ENCODE peak calls at places on chromosome 7, in five cellular contexts. S is IMR-90, F is SK-N-SH, D is GM12878, I is K562. Y is an unnamed sample.

GRCh38 chr7:147711429-147711828 is 879.1 kb upstream of the C7orf33 start:
- DNase-seq in S (no peak), F (no peak), D (no peak), I (no peak), Y (no peak)

GRCh38 chr7:144787127-144787526 is 48.7 kb downstream of the TPK1 start:
- DNase-seq in S (no peak), F (no peak), D (no peak), I (no peak), Y (no peak)

GRCh38 chr7:97064972-97065587 is 40.4 kb upstream of the DLX5 start:
- DNase-seq in S (peak), F (peak), D (no peak), I (peak), Y (peak)

GRCh38 chr7:3259711-3260424 is 41.2 kb upstream of the SDK1 start:
- DNase-seq in S (peak), F (no peak), D (no peak), I (no peak), Y (no peak)

GRCh38 chr7:149210551-149210950 is 15.2 kb downstream of the ZNF282 start:
- DNase-seq in S (no peak), F (no peak), D (no peak), I (no peak), Y (no peak)

GRCh38 chr7:137006293-137006692 is 137.8 kb downstream of the CHRM2 start:
- DNase-seq in S (peak), F (no peak), D (no peak), I (no peak), Y (no peak)

GRCh38 chr7:95095259-95096122 is 188.1 kb downstream of the PPP1R9A start:
- DNase-seq in S (no peak), F (no peak), D (no peak), I (no peak), Y (no peak)

GRCh38 chr7:120021085-120021484 is 251.9 kb upstream of the KCND2 start:
- DNase-seq in S (peak), F (no peak), D (no peak), I (no peak), Y (no peak)

GRCh38 chr7:32093415-32094408 is 23.5 kb upstream of the PDE1C start:
- DNase-seq in S (peak), F (no peak), D (no peak), I (no peak), Y (no peak)

GRCh38 chr7:128204455-128204854 is 36.6 kb upstream of the LEP start:
- DNase-seq in S (no peak), F (no peak), D (no peak), I (peak), Y (no peak)

GRCh38 chr7:37947840-37948198 is 27.4 kb downstream of the EPDR1 start:
- DNase-seq in S (no peak), F (no peak), D (no peak), I (no peak), Y (no peak)

GRCh38 chr7:107506683-107507339 is 37.0 kb downstream of the GPR22 start:
- DNase-seq in S (peak), F (no peak), D (no peak), I (peak), Y (no peak)

GRCh38 chr7:16644987-16645592 is 464 bp downstream of the ANKMY2 start:
- DNase-seq in S (no peak), F (peak), D (no peak), I (no peak), Y (no peak)

GRCh38 chr7:113698556-113699220 is 220.1 kb downstream of the PPP1R3A start:
- DNase-seq in S (peak), F (peak), D (no peak), I (peak), Y (no peak)

GRCh38 chr7:67937717-67938191 is 941.1 kb downstream of the TYW1 start:
- DNase-seq in S (peak), F (no peak), D (no peak), I (no peak), Y (peak)

GRCh38 chr7:154967581-154967980 is 35.3 kb downstream of the PAXIP1 start:
- DNase-seq in S (no peak), F (no peak), D (no peak), I (no peak), Y (no peak)

GRCh38 chr7:117401293-117402002 is 25.8 kb downstream of the ASZ1 start:
- DNase-seq in S (peak), F (no peak), D (no peak), I (peak), Y (peak)

GRCh38 chr7:132446265-132446664 is 130.0 kb downstream of the PLXNA4 start:
- DNase-seq in S (no peak), F (no peak), D (no peak), I (no peak), Y (no peak)

GRCh38 chr7:71735961-71736556 is 604.1 kb downstream of the GALNT17 start:
- DNase-seq in S (peak), F (peak), D (no peak), I (peak), Y (peak)

GRCh38 chr7:42774436-42774835 is 137.4 kb downstream of the C7orf25 start:
- DNase-seq in S (no peak), F (no peak), D (no peak), I (no peak), Y (no peak)

GRCh38 chr7:2172311-2173183 is 60.2 kb downstream of the MAD1L1 start:
- DNase-seq in S (peak), F (peak), D (no peak), I (no peak), Y (peak)

GRCh38 chr7:92823042-92823441 is 13.3 kb downstream of the CDK6 start:
- DNase-seq in S (no peak), F (no peak), D (no peak), I (no peak), Y (no peak)

GRCh38 chr7:15556706-15557105 is 5.1 kb downstream of the AGMO start:
- DNase-seq in S (no peak), F (no peak), D (no peak), I (no peak), Y (no peak)
- TF ChIP-seq RCOR1 in S (no peak), F (no peak), D (no peak), I (no peak), Y (no peak)

GRCh38 chr7:124553485-124553884 is 212.1 kb downstream of the GPR37 start:
- DNase-seq in S (no peak), F (no peak), D (no peak), I (no peak), Y (no peak)

GRCh38 chr7:124552217-124552616 is 213.4 kb downstream of the GPR37 start:
- DNase-seq in S (peak), F (no peak), D (no peak), I (no peak), Y (no peak)

GRCh38 chr7:124550036-124550435 is 215.6 kb downstream of the GPR37 start:
- DNase-seq in S (peak), F (no peak), D (no peak), I (no peak), Y (no peak)
- H3K4me3 ChIP-seq in S (no peak), F (no peak), D (no peak), I (no peak), Y (no peak)

DNA sequence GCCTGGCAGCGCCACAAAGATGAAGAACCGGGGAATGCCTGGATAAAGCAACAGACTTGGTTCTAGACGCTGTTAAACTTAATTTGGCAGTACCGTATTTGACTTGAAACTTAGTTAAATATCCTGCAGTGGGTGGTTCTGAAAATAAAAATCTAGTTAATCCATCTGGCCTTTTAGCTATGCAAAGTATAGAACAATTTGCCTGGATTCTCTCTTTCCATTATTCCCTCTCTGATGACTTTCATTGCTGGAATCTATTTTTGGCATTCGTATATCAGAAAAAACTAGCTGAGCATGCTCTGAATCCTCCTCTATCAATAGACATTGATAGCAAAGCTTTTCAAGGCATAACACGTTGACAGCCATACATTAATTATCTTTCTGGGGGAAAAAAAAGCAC is 203.6 kb downstream of the MACC1 start:
- DNase-seq in S (no peak), F (no peak), D (no peak), I (no peak), Y (no peak)
- TF ChIP-seq RCOR1 in S (no peak), F (no peak), D (no peak), I (no peak), Y (no peak)

GRCh38 chr7:143410523-143411004 is 1.9 kb upstream of the EPHA1 start:
- DNase-seq in S (peak), F (no peak), D (no peak), I (no peak), Y (no peak)

GRCh38 chr7:143405671-143406352 is 2.8 kb downstream of the EPHA1 start:
- DNase-seq in S (no peak), F (no peak), D (no peak), I (no peak), Y (no peak)

GRCh38 chr7:143408247-143408685 is 390 bp downstream of the EPHA1 start:
- DNase-seq in S (no peak), F (no peak), D (no peak), I (no peak), Y (no peak)

GRCh38 chr7:143407296-143408246 is 1.1 kb downstream of the EPHA1 start:
- DNase-seq in S (no peak), F (no peak), D (no peak), I (no peak), Y (no peak)

GRCh38 chr7:143408686-143409551 is at the start of gene EPHA1:
- DNase-seq in S (no peak), F (no peak), D (no peak), I (peak), Y (no peak)
- H3K4me3 ChIP-seq in S (no peak), F (no peak), D (no peak), I (no peak), Y (peak)

GRCh38 chr7:66758964-66759628 is 18.6 kb downstream of the RABGEF1 start:
- DNase-seq in S (no peak), F (no peak), D (no peak), I (no peak), Y (no peak)
- TF ChIP-seq RCOR1 in S (no peak), F (no peak), D (no peak), I (no peak), Y (no peak)

DNA sequence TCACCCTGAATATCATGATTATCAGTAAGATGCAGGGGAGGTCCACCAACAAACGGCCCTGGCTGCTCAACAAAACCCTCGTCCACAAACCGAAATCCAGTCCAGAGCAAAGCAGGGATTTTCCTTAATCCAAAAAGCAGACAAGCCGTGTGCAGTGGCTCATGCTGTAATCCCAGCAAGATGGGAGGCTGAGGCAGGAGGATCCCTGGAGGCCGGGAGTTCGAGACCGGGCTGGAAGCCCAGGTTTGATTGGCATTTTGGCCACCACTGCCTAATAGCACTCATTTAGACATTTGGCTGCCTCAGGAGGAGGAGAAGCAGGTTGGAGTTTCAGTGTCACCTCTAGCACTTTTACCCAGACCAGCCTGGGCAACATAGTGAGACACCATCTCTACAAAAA is 562.0 kb upstream of the AUTS2 start:
- DNase-seq in S (no peak), F (no peak), D (no peak), I (no peak), Y (no peak)
- H3K4me3 ChIP-seq in S (no peak), F (no peak), D (no peak), I (no peak), Y (no peak)

DNA sequence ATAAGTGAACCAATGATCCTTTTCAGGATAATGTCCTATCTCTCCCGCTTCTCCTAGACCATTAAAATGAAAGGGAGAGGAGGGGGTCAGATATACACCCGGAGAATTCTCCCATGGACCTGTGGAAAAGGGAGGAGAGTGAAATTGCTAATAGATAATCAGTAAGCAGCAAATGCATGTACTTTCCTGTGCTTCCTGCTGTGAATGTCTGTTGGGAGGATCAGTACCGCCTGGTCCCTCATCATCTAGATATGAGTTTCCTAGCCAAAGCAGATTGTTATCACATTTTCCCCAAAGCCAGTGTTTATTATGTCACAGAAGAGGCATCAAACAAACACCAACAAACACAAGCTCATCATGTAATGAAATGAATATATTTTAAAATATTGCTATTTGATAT is 96.8 kb downstream of the GNAT3 start:
- DNase-seq in S (no peak), F (no peak), D (no peak), I (no peak), Y (no peak)
- TF ChIP-seq RCOR1 in S (no peak), F (no peak), D (no peak), I (no peak), Y (no peak)

GRCh38 chr7:138514044-138514443 is 54.0 kb downstream of the TRIM24 start:
- DNase-seq in S (no peak), F (no peak), D (no peak), I (no peak), Y (no peak)

GRCh38 chr7:138512885-138513284 is 52.8 kb downstream of the TRIM24 start:
- DNase-seq in S (no peak), F (no peak), D (no peak), I (no peak), Y (no peak)

GRCh38 chr7:138515001-138515528 is 55.0 kb downstream of the TRIM24 start:
- DNase-seq in S (no peak), F (no peak), D (no peak), I (peak), Y (no peak)

GRCh38 chr7:138512092-138512858 is 52.2 kb downstream of the TRIM24 start:
- DNase-seq in S (no peak), F (no peak), D (no peak), I (no peak), Y (no peak)

DNA sequence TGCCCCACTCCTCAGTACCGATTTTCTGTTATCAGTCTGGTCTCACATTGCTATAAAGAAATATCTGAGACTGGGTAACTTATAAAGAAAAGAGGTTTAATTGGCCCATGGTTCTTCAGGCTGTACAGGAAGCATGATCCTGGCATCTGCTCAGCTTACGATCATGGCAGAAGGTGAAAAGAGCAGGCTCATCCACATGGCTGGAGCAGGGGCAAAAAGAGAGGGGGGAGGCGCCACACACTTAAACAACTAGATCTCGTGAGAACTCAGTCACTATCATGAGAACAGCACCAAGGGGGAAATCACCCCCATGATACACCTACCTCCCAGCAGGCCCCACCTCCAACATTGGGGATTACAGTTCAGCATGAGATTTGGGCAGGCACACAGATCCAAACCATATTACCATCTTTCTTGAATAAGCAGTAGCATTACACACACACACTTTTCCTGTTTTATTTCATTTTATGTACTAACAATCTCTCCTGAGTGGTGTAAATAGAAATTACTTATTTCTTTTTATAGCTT is 53.3 kb downstream of the TRIM24 start:
- DNase-seq in S (no peak), F (no peak), D (no peak), I (no peak), Y (no peak)
- H3K4me3 ChIP-seq in S (no peak), F (no peak), D (no peak), I (no peak), Y (no peak)

GRCh38 chr7:135684699-135685098 is 22.4 kb downstream of the STMP1 start:
- DNase-seq in S (no peak), F (no peak), D (no peak), I (no peak), Y (no peak)

GRCh38 chr7:135684134-135684533 is 21.8 kb downstream of the STMP1 start:
- DNase-seq in S (peak), F (no peak), D (no peak), I (no peak), Y (no peak)

GRCh38 chr7:135681758-135682157 is 19.4 kb downstream of the STMP1 start:
- DNase-seq in S (no peak), F (no peak), D (no peak), I (peak), Y (no peak)

GRCh38 chr7:135682191-135682590 is 19.9 kb downstream of the STMP1 start:
- DNase-seq in S (no peak), F (no peak), D (no peak), I (no peak), Y (no peak)

GRCh38 chr7:135683609-135684008 is 21.3 kb downstream of the STMP1 start:
- DNase-seq in S (no peak), F (no peak), D (no peak), I (no peak), Y (no peak)
- TF ChIP-seq RCOR1 in S (no peak), F (no peak), D (no peak), I (no peak), Y (no peak)

GRCh38 chr7:151339651-151340377 is 1.8 kb upstream of the NUB1 start:
- DNase-seq in S (no peak), F (no peak), D (peak), I (no peak), Y (no peak)
- H3K4me3 ChIP-seq in S (no peak), F (no peak), D (peak), I (no peak), Y (no peak)

Y was measured in A549.